ENCODE peak calls at places on chromosomes 4 and X, in seven cellular contexts. One of them, this sample, is unnamed.

GRCh38 chrX:109936598-109936997 is 66.3 kb upstream of the TMEM164 start:
- DNase-seq in spleen: no peak
- DNase-seq in mammary epithelial cell: no peak
- DNase-seq in right atrium auricular region: no peak
- DNase-seq in H1: no peak
- DNase-seq in HepG2: no peak
- DNase-seq in CD8-positive, alpha-beta memory T cell: no peak
- DNase-seq in this sample: no peak

GRCh38 chrX:21355831-21356230 is 18.4 kb upstream of the CNKSR2 start:
- DNase-seq in spleen: no peak
- DNase-seq in CD8-positive, alpha-beta memory T cell: no peak
- DNase-seq in H1: no peak
- DNase-seq in HepG2: no peak
- DNase-seq in right atrium auricular region: no peak
- DNase-seq in mammary epithelial cell: no peak
- DNase-seq in this sample: no peak

GRCh38 chrX:9948406-9948805 is 18.8 kb upstream of the CLDN34 start:
- DNase-seq in HepG2: no peak
- DNase-seq in spleen: no peak
- DNase-seq in CD8-positive, alpha-beta memory T cell: no peak
- DNase-seq in mammary epithelial cell: no peak
- DNase-seq in right atrium auricular region: no peak
- DNase-seq in H1: no peak
- DNase-seq in this sample: no peak

GRCh38 chrX:69372435-69372834 is 131.7 kb upstream of the NALF2 start:
- DNase-seq in CD8-positive, alpha-beta memory T cell: no peak
- DNase-seq in right atrium auricular region: no peak
- DNase-seq in mammary epithelial cell: no peak
- DNase-seq in HepG2: no peak
- DNase-seq in H1: no peak
- DNase-seq in spleen: no peak
- DNase-seq in this sample: no peak

GRCh38 chr4:182862921-182863320 is 54.3 kb downstream of the DCTD start:
- DNase-seq in CD8-positive, alpha-beta memory T cell: no peak
- DNase-seq in spleen: peak; percentile 67
- DNase-seq in HepG2: no peak
- DNase-seq in right atrium auricular region: no peak
- DNase-seq in mammary epithelial cell: peak; percentile 12
- DNase-seq in H1: no peak
- DNase-seq in this sample: no peak

GRCh38 chrX:130260316-130260715 is 8.4 kb downstream of the ZNF280C start:
- DNase-seq in H1: no peak
- DNase-seq in HepG2: no peak
- DNase-seq in right atrium auricular region: no peak
- DNase-seq in spleen: no peak
- DNase-seq in mammary epithelial cell: no peak
- DNase-seq in CD8-positive, alpha-beta memory T cell: no peak
- DNase-seq in this sample: no peak

GRCh38 chr4:182818926-182819730 is 98.1 kb downstream of the DCTD start:
- DNase-seq in CD8-positive, alpha-beta memory T cell: no peak
- DNase-seq in right atrium auricular region: no peak
- DNase-seq in H1: no peak
- DNase-seq in spleen: no peak
- DNase-seq in mammary epithelial cell: no peak
- DNase-seq in HepG2: no peak
- DNase-seq in this sample: no peak

GRCh38 chrX:107728342-107729099 is 47.1 kb downstream of the TSC22D3 start:
- DNase-seq in HepG2: no peak
- DNase-seq in CD8-positive, alpha-beta memory T cell: no peak
- DNase-seq in H1: no peak
- DNase-seq in right atrium auricular region: no peak
- DNase-seq in mammary epithelial cell: no peak
- DNase-seq in spleen: peak; percentile 16
- DNase-seq in this sample: no peak

GRCh38 chr4:125317526-125317880 is 2.7 kb downstream of the FAT4 start:
- DNase-seq in mammary epithelial cell: peak; percentile 30
- DNase-seq in CD8-positive, alpha-beta memory T cell: no peak
- DNase-seq in spleen: peak; percentile 76
- DNase-seq in H1: no peak
- DNase-seq in HepG2: no peak
- DNase-seq in right atrium auricular region: peak; percentile 76
- DNase-seq in this sample: no peak

GRCh38 chrX:44708470-44708869 is 135.4 kb upstream of the DUSP21 start:
- DNase-seq in spleen: no peak
- DNase-seq in HepG2: no peak
- DNase-seq in mammary epithelial cell: no peak
- DNase-seq in H1: no peak
- DNase-seq in CD8-positive, alpha-beta memory T cell: no peak
- DNase-seq in right atrium auricular region: no peak
- DNase-seq in this sample: no peak

GRCh38 chrX:40171513-40172168 is 73.9 kb upstream of the BCOR start:
- DNase-seq in H1: no peak
- DNase-seq in mammary epithelial cell: no peak
- DNase-seq in CD8-positive, alpha-beta memory T cell: peak; percentile 41
- DNase-seq in right atrium auricular region: no peak
- DNase-seq in HepG2: no peak
- DNase-seq in spleen: peak; percentile 86
- DNase-seq in this sample: no peak

GRCh38 chrX:135740683-135741149 is 27.3 kb downstream of the CT45A3 start:
- DNase-seq in mammary epithelial cell: no peak
- DNase-seq in spleen: peak; percentile 66
- DNase-seq in HepG2: peak; percentile 5
- DNase-seq in H1: no peak
- DNase-seq in CD8-positive, alpha-beta memory T cell: peak; percentile 8
- DNase-seq in right atrium auricular region: no peak
- DNase-seq in this sample: peak; percentile 3

DNA sequence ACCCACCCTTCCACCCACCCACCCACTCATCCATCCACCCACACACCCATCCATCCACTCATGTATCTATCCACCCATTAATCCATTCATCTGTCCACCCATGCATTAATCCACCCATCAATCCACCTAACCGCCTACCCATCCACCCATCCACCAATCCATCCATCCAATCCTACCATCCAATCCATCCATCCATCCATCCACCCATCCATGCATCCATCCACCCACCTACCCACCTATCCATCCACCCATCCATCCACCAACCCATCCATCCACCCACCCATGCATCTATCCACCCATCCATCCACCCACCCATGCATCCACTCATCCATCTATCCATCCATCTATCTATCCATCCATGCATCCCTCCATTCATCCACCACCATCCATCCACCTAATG is 34.8 kb upstream of the AFAP1 start:
- DNase-seq in spleen: no peak
- DNase-seq in H1: no peak
- DNase-seq in CD8-positive, alpha-beta memory T cell: no peak
- DNase-seq in mammary epithelial cell: no peak
- DNase-seq in HepG2: no peak
- DNase-seq in right atrium auricular region: no peak
- DNase-seq in this sample: no peak
- H3K4me1 ChIP-seq in spleen: peaks cover 28% of the 10 kb centered on the region
- H3K4me1 ChIP-seq in H1: peaks cover 32% of the 10 kb centered on the region
- H3K4me1 ChIP-seq in CD8-positive, alpha-beta memory T cell: peaks cover 34% of the 10 kb centered on the region
- H3K4me1 ChIP-seq in mammary epithelial cell: peaks cover 57% of the 10 kb centered on the region
- H3K4me1 ChIP-seq in HepG2: peaks cover 54% of the 10 kb centered on the region
- H3K4me1 ChIP-seq in right atrium auricular region: peaks cover 34% of the 10 kb centered on the region
- H3K4me1 ChIP-seq in this sample: peaks cover 25% of the 10 kb centered on the region

GRCh38 chr4:1943928-1944327 is 64.8 kb downstream of the NELFA start:
- DNase-seq in mammary epithelial cell: no peak
- DNase-seq in H1: no peak
- DNase-seq in CD8-positive, alpha-beta memory T cell: no peak
- DNase-seq in spleen: no peak
- DNase-seq in HepG2: no peak
- DNase-seq in right atrium auricular region: no peak
- DNase-seq in this sample: no peak

GRCh38 chr4:1939664-1940509 is 68.7 kb downstream of the NSD2 start:
- DNase-seq in CD8-positive, alpha-beta memory T cell: no peak
- DNase-seq in H1: no peak
- DNase-seq in mammary epithelial cell: peak; percentile 88
- DNase-seq in HepG2: peak; percentile 9
- DNase-seq in spleen: no peak
- DNase-seq in right atrium auricular region: no peak
- DNase-seq in this sample: no peak

GRCh38 chr4:1937550-1937949 is 66.4 kb downstream of the NSD2 start:
- DNase-seq in mammary epithelial cell: no peak
- DNase-seq in H1: no peak
- DNase-seq in spleen: no peak
- DNase-seq in HepG2: no peak
- DNase-seq in right atrium auricular region: no peak
- DNase-seq in CD8-positive, alpha-beta memory T cell: no peak
- DNase-seq in this sample: no peak

GRCh38 chr4:1938027-1938426 is 66.8 kb downstream of the NSD2 start:
- DNase-seq in CD8-positive, alpha-beta memory T cell: no peak
- DNase-seq in HepG2: no peak
- DNase-seq in right atrium auricular region: no peak
- DNase-seq in mammary epithelial cell: peak; percentile 25
- DNase-seq in H1: no peak
- DNase-seq in spleen: no peak
- DNase-seq in this sample: no peak

DNA sequence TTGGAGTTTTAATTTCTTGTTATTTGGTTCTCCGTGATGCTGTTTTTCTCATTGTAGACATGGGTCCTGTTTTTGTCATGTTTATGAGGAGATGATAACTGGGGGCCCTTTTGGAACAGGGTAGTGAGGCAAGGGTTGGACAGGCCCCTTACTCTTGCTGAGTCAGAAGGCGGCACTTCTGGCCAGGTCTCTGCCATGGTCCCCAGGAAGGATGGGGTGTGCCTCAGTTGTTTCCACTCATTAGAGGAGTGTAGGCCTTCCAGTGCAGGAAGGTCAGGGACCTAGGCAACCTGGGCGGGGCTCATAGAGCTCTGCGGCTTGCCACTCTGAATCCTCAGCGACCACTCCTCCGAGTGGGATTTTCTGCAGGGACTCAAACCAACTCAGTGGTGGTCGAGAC is 68.2 kb downstream of the NELFA start:
- DNase-seq in CD8-positive, alpha-beta memory T cell: no peak
- DNase-seq in H1: no peak
- DNase-seq in right atrium auricular region: no peak
- DNase-seq in mammary epithelial cell: no peak
- DNase-seq in HepG2: no peak
- DNase-seq in spleen: no peak
- DNase-seq in this sample: no peak
- H3K36me3 ChIP-seq in CD8-positive, alpha-beta memory T cell: peaks cover 7% of the 10 kb centered on the region
- H3K36me3 ChIP-seq in H1: peaks cover 33% of the 10 kb centered on the region
- H3K36me3 ChIP-seq in right atrium auricular region: peaks cover 13% of the 10 kb centered on the region
- H3K36me3 ChIP-seq in mammary epithelial cell: peaks cover 18% of the 10 kb centered on the region
- H3K36me3 ChIP-seq in HepG2: peaks cover 79% of the 10 kb centered on the region
- H3K36me3 ChIP-seq in spleen: peaks cover 47% of the 10 kb centered on the region
- H3K36me3 ChIP-seq in this sample: peaks cover 24% of the 10 kb centered on the region

GRCh38 chr4:6767725-6768538 is 14.6 kb upstream of the KIAA0232 start:
- DNase-seq in HepG2: peak; percentile 73
- DNase-seq in right atrium auricular region: no peak
- DNase-seq in mammary epithelial cell: no peak
- DNase-seq in H1: no peak
- DNase-seq in spleen: no peak
- DNase-seq in CD8-positive, alpha-beta memory T cell: no peak
- DNase-seq in this sample: no peak
- H3K4me1 ChIP-seq in HepG2: peaks cover 82% of the 10 kb centered on the region
- H3K4me1 ChIP-seq in right atrium auricular region: peaks cover 46% of the 10 kb centered on the region
- H3K4me1 ChIP-seq in mammary epithelial cell: peaks cover 49% of the 10 kb centered on the region
- H3K4me1 ChIP-seq in H1: peaks cover 3% of the 10 kb centered on the region
- H3K4me1 ChIP-seq in spleen: peaks cover 5% of the 10 kb centered on the region
- H3K4me1 ChIP-seq in CD8-positive, alpha-beta memory T cell: peaks cover 17% of the 10 kb centered on the region
- H3K4me1 ChIP-seq in this sample: peaks cover 8% of the 10 kb centered on the region

DNA sequence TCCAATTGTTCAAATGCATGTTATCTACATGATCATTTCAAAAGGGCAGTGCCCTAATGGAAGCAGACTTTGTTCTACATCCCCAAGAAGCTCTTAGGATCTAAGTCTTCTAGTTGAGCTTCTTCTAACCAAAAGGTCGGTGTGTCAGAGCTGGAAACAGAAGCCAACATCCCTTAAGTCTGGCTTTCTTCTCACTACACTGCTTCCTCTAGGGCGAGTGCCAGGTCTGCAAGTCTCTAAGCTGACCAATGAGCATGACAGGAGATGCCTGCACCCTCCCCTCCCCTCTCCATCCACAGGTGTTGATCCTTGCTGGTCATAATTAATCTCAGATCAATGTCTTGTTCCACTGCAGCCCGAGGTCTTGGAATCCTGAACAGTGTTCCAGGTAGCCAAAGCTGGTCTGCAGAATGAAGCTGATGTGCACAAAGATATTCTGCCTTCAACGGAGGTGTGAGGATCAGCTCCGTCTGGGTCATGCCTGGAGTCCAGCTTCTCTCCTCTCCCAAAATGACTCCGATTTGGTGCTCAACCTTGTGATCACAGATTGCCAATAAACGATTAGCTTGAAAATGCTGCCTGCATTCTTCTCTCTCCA is 44.1 kb downstream of the WDR1 start:
- DNase-seq in spleen: no peak
- DNase-seq in right atrium auricular region: no peak
- DNase-seq in mammary epithelial cell: no peak
- DNase-seq in HepG2: no peak
- DNase-seq in CD8-positive, alpha-beta memory T cell: no peak
- DNase-seq in H1: no peak
- DNase-seq in this sample: no peak
- H3K36me3 ChIP-seq in spleen: peaks cover 64% of the 10 kb centered on the region
- H3K36me3 ChIP-seq in right atrium auricular region: peaks cover 78% of the 10 kb centered on the region
- H3K36me3 ChIP-seq in mammary epithelial cell: peaks cover 32% of the 10 kb centered on the region
- H3K36me3 ChIP-seq in HepG2: peaks cover 41% of the 10 kb centered on the region
- H3K36me3 ChIP-seq in CD8-positive, alpha-beta memory T cell: peaks cover 35% of the 10 kb centered on the region
- H3K36me3 ChIP-seq in H1: peaks cover 45% of the 10 kb centered on the region
- H3K36me3 ChIP-seq in this sample: peaks cover 55% of the 10 kb centered on the region

GRCh38 chr4:154029171-154029570 is 240.3 kb upstream of the SFRP2 start:
- DNase-seq in mammary epithelial cell: no peak
- DNase-seq in H1: no peak
- DNase-seq in spleen: no peak
- DNase-seq in HepG2: no peak
- DNase-seq in CD8-positive, alpha-beta memory T cell: no peak
- DNase-seq in right atrium auricular region: no peak
- DNase-seq in this sample: no peak

GRCh38 chr4:154030152-154030551 is 241.3 kb upstream of the SFRP2 start:
- DNase-seq in H1: no peak
- DNase-seq in HepG2: no peak
- DNase-seq in mammary epithelial cell: no peak
- DNase-seq in CD8-positive, alpha-beta memory T cell: no peak
- DNase-seq in right atrium auricular region: no peak
- DNase-seq in spleen: no peak
- DNase-seq in this sample: no peak

GRCh38 chr4:154030747-154031146 is 241.9 kb upstream of the SFRP2 start:
- DNase-seq in right atrium auricular region: no peak
- DNase-seq in mammary epithelial cell: peak; percentile 21
- DNase-seq in HepG2: no peak
- DNase-seq in spleen: no peak
- DNase-seq in H1: no peak
- DNase-seq in CD8-positive, alpha-beta memory T cell: no peak
- DNase-seq in this sample: no peak

GRCh38 chr4:154033921-154034320 is 245.0 kb upstream of the SFRP2 start:
- DNase-seq in mammary epithelial cell: no peak
- DNase-seq in H1: no peak
- DNase-seq in spleen: no peak
- DNase-seq in right atrium auricular region: no peak
- DNase-seq in CD8-positive, alpha-beta memory T cell: no peak
- DNase-seq in HepG2: no peak
- DNase-seq in this sample: no peak

DNA sequence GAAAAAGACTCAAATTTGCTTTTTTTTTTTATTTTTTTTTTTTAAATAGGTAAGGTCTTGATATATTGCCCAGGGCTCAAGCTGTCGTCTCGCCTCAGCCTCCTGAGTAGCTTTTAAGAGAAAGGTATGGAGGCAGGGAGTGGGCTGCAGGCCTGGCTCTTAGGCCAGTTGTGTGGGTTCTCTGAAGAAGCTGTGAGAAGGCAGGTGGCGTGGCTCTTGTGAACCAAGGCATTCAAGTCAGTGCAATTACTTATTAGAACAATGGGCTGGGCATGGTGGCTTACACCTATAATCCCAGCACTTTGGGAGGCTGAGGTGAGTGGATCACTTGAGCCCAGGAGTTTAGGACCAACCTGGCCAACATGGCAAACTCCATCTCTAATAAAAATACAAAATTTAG is 244.0 kb upstream of the SFRP2 start:
- DNase-seq in H1: no peak
- DNase-seq in right atrium auricular region: no peak
- DNase-seq in CD8-positive, alpha-beta memory T cell: no peak
- DNase-seq in HepG2: no peak
- DNase-seq in spleen: no peak
- DNase-seq in mammary epithelial cell: no peak
- DNase-seq in this sample: no peak
- H3K4me1 ChIP-seq in H1: peaks cover 3% of the 10 kb centered on the region
- H3K4me1 ChIP-seq in right atrium auricular region: no peaks in the 10 kb centered on the region
- H3K4me1 ChIP-seq in CD8-positive, alpha-beta memory T cell: no peaks in the 10 kb centered on the region
- H3K4me1 ChIP-seq in HepG2: no peaks in the 10 kb centered on the region
- H3K4me1 ChIP-seq in spleen: no peaks in the 10 kb centered on the region
- H3K4me1 ChIP-seq in mammary epithelial cell: no peaks in the 10 kb centered on the region
- H3K4me1 ChIP-seq in this sample: no peaks in the 10 kb centered on the region

This sample was measured in effector memory CD4-positive, alpha-beta T cell.